ENCODE peak calls at places on chromosomes 7 and 10, in ten cellular contexts. P, M, O, X, A, R, W, L, V and E are unnamed samples.

GRCh38 chr10:114822771-114823463 is 1.3 kb downstream of the FHIP2A start:
- DNase-seq in P (no peak), M (no peak), O (no peak), X (no peak), A (no peak), R (no peak), W (no peak), L (no peak), V (no peak), E (no peak)

GRCh38 chr10:3948843-3949242 is 163.8 kb upstream of the KLF6 start:
- DNase-seq in P (no peak), M (no peak), O (peak), X (no peak), A (peak), R (no peak), W (peak), L (no peak), V (no peak), E (no peak)

GRCh38 chr10:70053212-70053895 is 708 bp downstream of the MACROH2A2 start:
- DNase-seq in P (no peak), M (no peak), O (no peak), X (peak), A (no peak), R (no peak), W (no peak), L (peak), V (no peak), E (peak)

GRCh38 chr10:119211176-119211575 is 3.8 kb downstream of the GRK5 start:
- DNase-seq in P (no peak), M (no peak), O (no peak), X (no peak), A (no peak), R (no peak), W (no peak), L (no peak), V (no peak), E (no peak)

GRCh38 chr10:124659380-124659779 is 84.8 kb downstream of the FAM53B start:
- DNase-seq in P (no peak), M (peak), O (no peak), X (no peak), A (no peak), R (no peak), W (no peak), L (no peak), V (no peak), E (no peak)

GRCh38 chr7:108094933-108095710 is 35.0 kb downstream of the LAMB4 start:
- DNase-seq in P (peak), M (no peak), O (no peak), X (no peak), A (no peak), R (no peak), W (no peak), L (peak), V (no peak), E (no peak)

GRCh38 chr10:125823663-125824251 is 411 bp downstream of the BCCIP start:
- DNase-seq in P (no peak), M (peak), O (peak), X (no peak), A (no peak), R (no peak), W (no peak), L (no peak), V (no peak), E (no peak)

GRCh38 chr10:6667679-6668270 is 87.7 kb upstream of the PRKCQ start:
- DNase-seq in P (no peak), M (peak), O (peak), X (no peak), A (no peak), R (no peak), W (no peak), L (peak), V (no peak), E (no peak)

GRCh38 chr7:6273380-6273837 is 985 bp upstream of the CYTH3 start:
- DNase-seq in P (no peak), M (no peak), O (no peak), X (no peak), A (no peak), R (no peak), W (no peak), L (no peak), V (no peak), E (no peak)

GRCh38 chr10:14584643-14585042 is 190.1 kb downstream of the FAM107B start:
- DNase-seq in P (no peak), M (peak), O (peak), X (no peak), A (no peak), R (no peak), W (no peak), L (no peak), V (no peak), E (no peak)

GRCh38 chr10:4426866-4427265 is 399.1 kb upstream of the AKR1E2 start:
- DNase-seq in P (no peak), M (no peak), O (no peak), X (no peak), A (no peak), R (no peak), W (no peak), L (no peak), V (no peak), E (no peak)

GRCh38 chr7:92633211-92633906 is 43.2 kb upstream of the FAM133B start:
- DNase-seq in P (no peak), M (peak), O (no peak), X (no peak), A (no peak), R (no peak), W (no peak), L (peak), V (peak), E (no peak)

GRCh38 chr7:150949564-150949963 is 28.6 kb downstream of the KCNH2 start:
- DNase-seq in P (no peak), M (no peak), O (no peak), X (no peak), A (no peak), R (no peak), W (no peak), L (no peak), V (no peak), E (no peak)

GRCh38 chr7:40469481-40469880 is 334.7 kb downstream of the SUGCT start:
- DNase-seq in P (no peak), M (no peak), O (no peak), X (no peak), A (no peak), R (no peak), W (no peak), L (no peak), V (peak), E (no peak)

GRCh38 chr10:11227103-11227502 is 209.4 kb downstream of the CELF2 start:
- DNase-seq in P (no peak), M (peak), O (no peak), X (no peak), A (no peak), R (no peak), W (no peak), L (no peak), V (no peak), E (no peak)

GRCh38 chr10:38054361-38054797 is 39.8 kb upstream of the ZNF37A start:
- DNase-seq in P (no peak), M (no peak), O (no peak), X (no peak), A (no peak), R (no peak), W (no peak), L (no peak), V (peak), E (no peak)

GRCh38 chr7:41315764-41316163 is 387.1 kb downstream of the INHBA start:
- DNase-seq in P (no peak), M (no peak), O (no peak), X (no peak), A (no peak), R (no peak), W (no peak), L (no peak), V (no peak), E (no peak)

GRCh38 chr10:5817322-5818047 is 4.3 kb upstream of the GDI2 start:
- DNase-seq in P (no peak), M (peak), O (no peak), X (peak), A (no peak), R (no peak), W (no peak), L (no peak), V (no peak), E (peak)

GRCh38 chr10:23060918-23061317 is 34.5 kb upstream of the MSRB2 start:
- DNase-seq in P (no peak), M (no peak), O (no peak), X (no peak), A (no peak), R (no peak), W (no peak), L (no peak), V (no peak), E (no peak)

GRCh38 chr10:99234067-99234738 is 1.4 kb downstream of the HPSE2 start:
- DNase-seq in P (no peak), M (peak), O (peak), X (peak), A (no peak), R (no peak), W (no peak), L (peak), V (no peak), E (peak)

GRCh38 chr7:115338016-115338415 is 416.1 kb downstream of the MDFIC start:
- DNase-seq in P (no peak), M (no peak), O (no peak), X (no peak), A (no peak), R (no peak), W (no peak), L (no peak), V (no peak), E (no peak)

GRCh38 chr10:31756131-31757119 is 172.2 kb downstream of the ARHGAP12 start:
- DNase-seq in P (no peak), M (peak), O (no peak), X (no peak), A (no peak), R (no peak), W (no peak), L (no peak), V (no peak), E (no peak)

GRCh38 chr10:116892873-116893685 is 43.8 kb downstream of the ENO4 start:
- DNase-seq in P (no peak), M (no peak), O (no peak), X (no peak), A (no peak), R (no peak), W (no peak), L (no peak), V (no peak), E (no peak)

GRCh38 chr10:127983701-127984100 is 76.8 kb downstream of the PTPRE start:
- DNase-seq in P (no peak), M (no peak), O (no peak), X (no peak), A (no peak), R (no peak), W (no peak), L (peak), V (no peak), E (no peak)